ENCODE peak calls at places on chromosomes 3 and 15, in ten cellular contexts. One of them, this sample, is unnamed.

GRCh38 chr3:51703026-51703775 is 3.7 kb upstream of the GRM2 start:
- DNase-seq in CD4-positive, CD25-positive, alpha-beta regulatory T cell: no peak
- DNase-seq in WERI-Rb-1: no peak
- DNase-seq in NCI-H2081: peak
- DNase-seq in activated T-cell treated with anti-CD3 and anti-CD28 coated beads, Interleukin-2, amount 50 U/mL, for 24 hours: no peak
- DNase-seq in CD4-positive, alpha-beta T cell: no peak
- DNase-seq in GM12865: no peak
- DNase-seq in LoVo: no peak
- DNase-seq in HTR-8/SVneo: no peak
- DNase-seq in smooth muscle cell of the brain vasculature: no peak
- DNase-seq in this sample: no peak

GRCh38 chr3:126528800-126529541 is 5.0 kb downstream of the CHST13 start:
- DNase-seq in CD4-positive, CD25-positive, alpha-beta regulatory T cell: no peak
- DNase-seq in WERI-Rb-1: no peak
- DNase-seq in NCI-H2081: no peak
- DNase-seq in activated T-cell treated with anti-CD3 and anti-CD28 coated beads, Interleukin-2, amount 50 U/mL, for 24 hours: no peak
- DNase-seq in CD4-positive, alpha-beta T cell: no peak
- DNase-seq in GM12865: no peak
- DNase-seq in LoVo: no peak
- DNase-seq in HTR-8/SVneo: no peak
- DNase-seq in smooth muscle cell of the brain vasculature: no peak
- DNase-seq in this sample: no peak

GRCh38 chr3:183698760-183699159 is 1.2 kb downstream of the YEATS2 start:
- DNase-seq in CD4-positive, CD25-positive, alpha-beta regulatory T cell: peak
- DNase-seq in WERI-Rb-1: no peak
- DNase-seq in NCI-H2081: peak
- DNase-seq in activated T-cell treated with anti-CD3 and anti-CD28 coated beads, Interleukin-2, amount 50 U/mL, for 24 hours: no peak
- DNase-seq in CD4-positive, alpha-beta T cell: no peak
- DNase-seq in GM12865: peak
- DNase-seq in LoVo: no peak
- DNase-seq in HTR-8/SVneo: no peak
- DNase-seq in smooth muscle cell of the brain vasculature: no peak
- DNase-seq in this sample: no peak

GRCh38 chr3:46576899-46577298 is 10.8 kb upstream of the LRRC2 start:
- DNase-seq in CD4-positive, CD25-positive, alpha-beta regulatory T cell: no peak
- DNase-seq in WERI-Rb-1: no peak
- DNase-seq in NCI-H2081: no peak
- DNase-seq in activated T-cell treated with anti-CD3 and anti-CD28 coated beads, Interleukin-2, amount 50 U/mL, for 24 hours: no peak
- DNase-seq in CD4-positive, alpha-beta T cell: no peak
- DNase-seq in GM12865: no peak
- DNase-seq in LoVo: no peak
- DNase-seq in HTR-8/SVneo: no peak
- DNase-seq in smooth muscle cell of the brain vasculature: no peak
- DNase-seq in this sample: no peak

GRCh38 chr15:75049392-75049791 is 26.0 kb downstream of the PPCDC start:
- DNase-seq in CD4-positive, CD25-positive, alpha-beta regulatory T cell: no peak
- DNase-seq in WERI-Rb-1: no peak
- DNase-seq in NCI-H2081: peak
- DNase-seq in activated T-cell treated with anti-CD3 and anti-CD28 coated beads, Interleukin-2, amount 50 U/mL, for 24 hours: no peak
- DNase-seq in CD4-positive, alpha-beta T cell: no peak
- DNase-seq in GM12865: no peak
- DNase-seq in LoVo: no peak
- DNase-seq in HTR-8/SVneo: no peak
- DNase-seq in smooth muscle cell of the brain vasculature: no peak
- DNase-seq in this sample: no peak

GRCh38 chr3:61899700-61900462 is 338.5 kb downstream of the PTPRG start:
- DNase-seq in CD4-positive, CD25-positive, alpha-beta regulatory T cell: no peak
- DNase-seq in WERI-Rb-1: no peak
- DNase-seq in NCI-H2081: no peak
- DNase-seq in activated T-cell treated with anti-CD3 and anti-CD28 coated beads, Interleukin-2, amount 50 U/mL, for 24 hours: no peak
- DNase-seq in CD4-positive, alpha-beta T cell: no peak
- DNase-seq in GM12865: no peak
- DNase-seq in LoVo: no peak
- DNase-seq in HTR-8/SVneo: no peak
- DNase-seq in smooth muscle cell of the brain vasculature: no peak
- DNase-seq in this sample: no peak

GRCh38 chr3:185400340-185400667 is 37.4 kb downstream of the MAP3K13 start:
- DNase-seq in CD4-positive, CD25-positive, alpha-beta regulatory T cell: no peak
- DNase-seq in WERI-Rb-1: no peak
- DNase-seq in NCI-H2081: no peak
- DNase-seq in activated T-cell treated with anti-CD3 and anti-CD28 coated beads, Interleukin-2, amount 50 U/mL, for 24 hours: no peak
- DNase-seq in CD4-positive, alpha-beta T cell: no peak
- DNase-seq in GM12865: no peak
- DNase-seq in LoVo: no peak
- DNase-seq in HTR-8/SVneo: no peak
- DNase-seq in smooth muscle cell of the brain vasculature: no peak
- DNase-seq in this sample: no peak

GRCh38 chr3:45171283-45171682 is 25.1 kb upstream of the CDCP1 start:
- DNase-seq in CD4-positive, CD25-positive, alpha-beta regulatory T cell: no peak
- DNase-seq in WERI-Rb-1: no peak
- DNase-seq in NCI-H2081: no peak
- DNase-seq in activated T-cell treated with anti-CD3 and anti-CD28 coated beads, Interleukin-2, amount 50 U/mL, for 24 hours: no peak
- DNase-seq in CD4-positive, alpha-beta T cell: no peak
- DNase-seq in GM12865: no peak
- DNase-seq in LoVo: no peak
- DNase-seq in HTR-8/SVneo: no peak
- DNase-seq in smooth muscle cell of the brain vasculature: no peak
- DNase-seq in this sample: no peak

GRCh38 chr15:69595009-69595825 is 142.6 kb downstream of the RPLP1 start:
- DNase-seq in CD4-positive, CD25-positive, alpha-beta regulatory T cell: no peak
- DNase-seq in WERI-Rb-1: no peak
- DNase-seq in NCI-H2081: no peak
- DNase-seq in activated T-cell treated with anti-CD3 and anti-CD28 coated beads, Interleukin-2, amount 50 U/mL, for 24 hours: peak
- DNase-seq in CD4-positive, alpha-beta T cell: no peak
- DNase-seq in GM12865: no peak
- DNase-seq in LoVo: no peak
- DNase-seq in HTR-8/SVneo: peak
- DNase-seq in smooth muscle cell of the brain vasculature: no peak
- DNase-seq in this sample: no peak

GRCh38 chr3:48423241-48423882 is 6.5 kb downstream of the PLXNB1 start:
- DNase-seq in CD4-positive, CD25-positive, alpha-beta regulatory T cell: no peak
- DNase-seq in WERI-Rb-1: no peak
- DNase-seq in NCI-H2081: no peak
- DNase-seq in activated T-cell treated with anti-CD3 and anti-CD28 coated beads, Interleukin-2, amount 50 U/mL, for 24 hours: no peak
- DNase-seq in CD4-positive, alpha-beta T cell: no peak
- DNase-seq in GM12865: no peak
- DNase-seq in LoVo: no peak
- DNase-seq in HTR-8/SVneo: no peak
- DNase-seq in smooth muscle cell of the brain vasculature: no peak
- DNase-seq in this sample: no peak

GRCh38 chr15:65303687-65304392 is 637 bp upstream of the RNU5B-1 start:
- DNase-seq in CD4-positive, CD25-positive, alpha-beta regulatory T cell: no peak
- DNase-seq in WERI-Rb-1: peak
- DNase-seq in NCI-H2081: peak
- DNase-seq in activated T-cell treated with anti-CD3 and anti-CD28 coated beads, Interleukin-2, amount 50 U/mL, for 24 hours: peak
- DNase-seq in CD4-positive, alpha-beta T cell: peak
- DNase-seq in GM12865: peak
- DNase-seq in LoVo: peak
- DNase-seq in HTR-8/SVneo: peak
- DNase-seq in smooth muscle cell of the brain vasculature: no peak
- DNase-seq in this sample: no peak

GRCh38 chr3:161854232-161854771 is 357.7 kb downstream of the OTOL1 start:
- DNase-seq in CD4-positive, CD25-positive, alpha-beta regulatory T cell: peak
- DNase-seq in WERI-Rb-1: peak
- DNase-seq in NCI-H2081: no peak
- DNase-seq in activated T-cell treated with anti-CD3 and anti-CD28 coated beads, Interleukin-2, amount 50 U/mL, for 24 hours: no peak
- DNase-seq in CD4-positive, alpha-beta T cell: no peak
- DNase-seq in GM12865: peak
- DNase-seq in LoVo: peak
- DNase-seq in HTR-8/SVneo: peak
- DNase-seq in smooth muscle cell of the brain vasculature: no peak
- DNase-seq in this sample: no peak

GRCh38 chr15:72998681-72999466 is 53.4 kb upstream of the NEO1 start:
- DNase-seq in CD4-positive, CD25-positive, alpha-beta regulatory T cell: no peak
- DNase-seq in WERI-Rb-1: no peak
- DNase-seq in NCI-H2081: no peak
- DNase-seq in activated T-cell treated with anti-CD3 and anti-CD28 coated beads, Interleukin-2, amount 50 U/mL, for 24 hours: no peak
- DNase-seq in CD4-positive, alpha-beta T cell: no peak
- DNase-seq in GM12865: no peak
- DNase-seq in LoVo: no peak
- DNase-seq in HTR-8/SVneo: no peak
- DNase-seq in smooth muscle cell of the brain vasculature: no peak
- DNase-seq in this sample: no peak

GRCh38 chr3:155078959-155079794 is 942 bp upstream of the MME start:
- DNase-seq in CD4-positive, CD25-positive, alpha-beta regulatory T cell: no peak
- DNase-seq in WERI-Rb-1: no peak
- DNase-seq in NCI-H2081: no peak
- DNase-seq in activated T-cell treated with anti-CD3 and anti-CD28 coated beads, Interleukin-2, amount 50 U/mL, for 24 hours: no peak
- DNase-seq in CD4-positive, alpha-beta T cell: no peak
- DNase-seq in GM12865: no peak
- DNase-seq in LoVo: no peak
- DNase-seq in HTR-8/SVneo: peak
- DNase-seq in smooth muscle cell of the brain vasculature: no peak
- DNase-seq in this sample: no peak

GRCh38 chr3:72247645-72248388 is 462.9 kb upstream of the PROK2 start:
- DNase-seq in CD4-positive, CD25-positive, alpha-beta regulatory T cell: no peak
- DNase-seq in WERI-Rb-1: no peak
- DNase-seq in NCI-H2081: no peak
- DNase-seq in activated T-cell treated with anti-CD3 and anti-CD28 coated beads, Interleukin-2, amount 50 U/mL, for 24 hours: no peak
- DNase-seq in CD4-positive, alpha-beta T cell: no peak
- DNase-seq in GM12865: no peak
- DNase-seq in LoVo: no peak
- DNase-seq in HTR-8/SVneo: no peak
- DNase-seq in smooth muscle cell of the brain vasculature: no peak
- DNase-seq in this sample: no peak

GRCh38 chr3:181892848-181893247 is 181.1 kb downstream of the SOX2 start:
- DNase-seq in CD4-positive, CD25-positive, alpha-beta regulatory T cell: no peak
- DNase-seq in WERI-Rb-1: no peak
- DNase-seq in NCI-H2081: no peak
- DNase-seq in activated T-cell treated with anti-CD3 and anti-CD28 coated beads, Interleukin-2, amount 50 U/mL, for 24 hours: no peak
- DNase-seq in CD4-positive, alpha-beta T cell: no peak
- DNase-seq in GM12865: no peak
- DNase-seq in LoVo: no peak
- DNase-seq in HTR-8/SVneo: no peak
- DNase-seq in smooth muscle cell of the brain vasculature: no peak
- DNase-seq in this sample: no peak

GRCh38 chr3:182914341-182914740 is 66.0 kb downstream of the DCUN1D1 start:
- DNase-seq in CD4-positive, CD25-positive, alpha-beta regulatory T cell: peak
- DNase-seq in WERI-Rb-1: no peak
- DNase-seq in NCI-H2081: no peak
- DNase-seq in activated T-cell treated with anti-CD3 and anti-CD28 coated beads, Interleukin-2, amount 50 U/mL, for 24 hours: no peak
- DNase-seq in CD4-positive, alpha-beta T cell: no peak
- DNase-seq in GM12865: no peak
- DNase-seq in LoVo: no peak
- DNase-seq in HTR-8/SVneo: no peak
- DNase-seq in smooth muscle cell of the brain vasculature: no peak
- DNase-seq in this sample: no peak

GRCh38 chr3:44632193-44632592 is 7.4 kb downstream of the ZNF197 start:
- DNase-seq in CD4-positive, CD25-positive, alpha-beta regulatory T cell: no peak
- DNase-seq in WERI-Rb-1: no peak
- DNase-seq in NCI-H2081: no peak
- DNase-seq in activated T-cell treated with anti-CD3 and anti-CD28 coated beads, Interleukin-2, amount 50 U/mL, for 24 hours: no peak
- DNase-seq in CD4-positive, alpha-beta T cell: no peak
- DNase-seq in GM12865: no peak
- DNase-seq in LoVo: no peak
- DNase-seq in HTR-8/SVneo: no peak
- DNase-seq in smooth muscle cell of the brain vasculature: no peak
- DNase-seq in this sample: no peak

GRCh38 chr3:39505866-39506738 is 38.6 kb downstream of the MOBP start:
- DNase-seq in CD4-positive, CD25-positive, alpha-beta regulatory T cell: no peak
- DNase-seq in WERI-Rb-1: no peak
- DNase-seq in NCI-H2081: no peak
- DNase-seq in activated T-cell treated with anti-CD3 and anti-CD28 coated beads, Interleukin-2, amount 50 U/mL, for 24 hours: no peak
- DNase-seq in CD4-positive, alpha-beta T cell: no peak
- DNase-seq in GM12865: no peak
- DNase-seq in LoVo: no peak
- DNase-seq in HTR-8/SVneo: no peak
- DNase-seq in smooth muscle cell of the brain vasculature: no peak
- DNase-seq in this sample: no peak

GRCh38 chr3:50419595-50419994 is 60.3 kb upstream of the TMEM115 start:
- DNase-seq in CD4-positive, CD25-positive, alpha-beta regulatory T cell: no peak
- DNase-seq in WERI-Rb-1: no peak
- DNase-seq in NCI-H2081: no peak
- DNase-seq in activated T-cell treated with anti-CD3 and anti-CD28 coated beads, Interleukin-2, amount 50 U/mL, for 24 hours: no peak
- DNase-seq in CD4-positive, alpha-beta T cell: no peak
- DNase-seq in GM12865: no peak
- DNase-seq in LoVo: no peak
- DNase-seq in HTR-8/SVneo: no peak
- DNase-seq in smooth muscle cell of the brain vasculature: no peak
- DNase-seq in this sample: no peak

GRCh38 chr3:138367912-138368311 is 19.5 kb downstream of the MRAS start:
- DNase-seq in CD4-positive, CD25-positive, alpha-beta regulatory T cell: no peak
- DNase-seq in WERI-Rb-1: no peak
- DNase-seq in NCI-H2081: no peak
- DNase-seq in activated T-cell treated with anti-CD3 and anti-CD28 coated beads, Interleukin-2, amount 50 U/mL, for 24 hours: no peak
- DNase-seq in CD4-positive, alpha-beta T cell: no peak
- DNase-seq in GM12865: no peak
- DNase-seq in LoVo: no peak
- DNase-seq in HTR-8/SVneo: no peak
- DNase-seq in smooth muscle cell of the brain vasculature: no peak
- DNase-seq in this sample: no peak

GRCh38 chr3:100518983-100519382 is 26.6 kb downstream of the TMEM45A start:
- DNase-seq in CD4-positive, CD25-positive, alpha-beta regulatory T cell: no peak
- DNase-seq in WERI-Rb-1: no peak
- DNase-seq in NCI-H2081: no peak
- DNase-seq in activated T-cell treated with anti-CD3 and anti-CD28 coated beads, Interleukin-2, amount 50 U/mL, for 24 hours: no peak
- DNase-seq in CD4-positive, alpha-beta T cell: no peak
- DNase-seq in GM12865: no peak
- DNase-seq in LoVo: no peak
- DNase-seq in HTR-8/SVneo: no peak
- DNase-seq in smooth muscle cell of the brain vasculature: no peak
- DNase-seq in this sample: no peak

GRCh38 chr3:111103807-111104206 is 32.2 kb downstream of the NECTIN3 start:
- DNase-seq in CD4-positive, CD25-positive, alpha-beta regulatory T cell: no peak
- DNase-seq in WERI-Rb-1: no peak
- DNase-seq in NCI-H2081: no peak
- DNase-seq in activated T-cell treated with anti-CD3 and anti-CD28 coated beads, Interleukin-2, amount 50 U/mL, for 24 hours: no peak
- DNase-seq in CD4-positive, alpha-beta T cell: no peak
- DNase-seq in GM12865: no peak
- DNase-seq in LoVo: no peak
- DNase-seq in HTR-8/SVneo: no peak
- DNase-seq in smooth muscle cell of the brain vasculature: no peak
- DNase-seq in this sample: no peak

GRCh38 chr15:78969687-78970349 is 25.0 kb upstream of the CTSH start:
- DNase-seq in CD4-positive, CD25-positive, alpha-beta regulatory T cell: no peak
- DNase-seq in WERI-Rb-1: no peak
- DNase-seq in NCI-H2081: no peak
- DNase-seq in activated T-cell treated with anti-CD3 and anti-CD28 coated beads, Interleukin-2, amount 50 U/mL, for 24 hours: no peak
- DNase-seq in CD4-positive, alpha-beta T cell: no peak
- DNase-seq in GM12865: no peak
- DNase-seq in LoVo: no peak
- DNase-seq in HTR-8/SVneo: no peak
- DNase-seq in smooth muscle cell of the brain vasculature: no peak
- DNase-seq in this sample: no peak

GRCh38 chr15:43229977-43230376 is 9.2 kb upstream of the EPB42 start:
- DNase-seq in CD4-positive, CD25-positive, alpha-beta regulatory T cell: no peak
- DNase-seq in WERI-Rb-1: no peak
- DNase-seq in NCI-H2081: no peak
- DNase-seq in activated T-cell treated with anti-CD3 and anti-CD28 coated beads, Interleukin-2, amount 50 U/mL, for 24 hours: no peak
- DNase-seq in CD4-positive, alpha-beta T cell: no peak
- DNase-seq in GM12865: no peak
- DNase-seq in LoVo: no peak
- DNase-seq in HTR-8/SVneo: no peak
- DNase-seq in smooth muscle cell of the brain vasculature: no peak
- DNase-seq in this sample: no peak

GRCh38 chr3:60645801-60646200 is 605.5 kb downstream of the FHIT start:
- DNase-seq in CD4-positive, CD25-positive, alpha-beta regulatory T cell: no peak
- DNase-seq in WERI-Rb-1: no peak
- DNase-seq in NCI-H2081: no peak
- DNase-seq in activated T-cell treated with anti-CD3 and anti-CD28 coated beads, Interleukin-2, amount 50 U/mL, for 24 hours: no peak
- DNase-seq in CD4-positive, alpha-beta T cell: no peak
- DNase-seq in GM12865: no peak
- DNase-seq in LoVo: no peak
- DNase-seq in HTR-8/SVneo: no peak
- DNase-seq in smooth muscle cell of the brain vasculature: no peak
- DNase-seq in this sample: no peak

GRCh38 chr15:90701880-90702630 is 15.1 kb upstream of the BLM start:
- DNase-seq in CD4-positive, CD25-positive, alpha-beta regulatory T cell: no peak
- DNase-seq in WERI-Rb-1: peak
- DNase-seq in NCI-H2081: no peak
- DNase-seq in activated T-cell treated with anti-CD3 and anti-CD28 coated beads, Interleukin-2, amount 50 U/mL, for 24 hours: no peak
- DNase-seq in CD4-positive, alpha-beta T cell: no peak
- DNase-seq in GM12865: no peak
- DNase-seq in LoVo: no peak
- DNase-seq in HTR-8/SVneo: no peak
- DNase-seq in smooth muscle cell of the brain vasculature: no peak
- DNase-seq in this sample: no peak

GRCh38 chr3:53072653-53073552 is 27.0 kb upstream of the SFMBT1 start:
- DNase-seq in CD4-positive, CD25-positive, alpha-beta regulatory T cell: peak
- DNase-seq in WERI-Rb-1: peak
- DNase-seq in NCI-H2081: peak
- DNase-seq in activated T-cell treated with anti-CD3 and anti-CD28 coated beads, Interleukin-2, amount 50 U/mL, for 24 hours: peak
- DNase-seq in CD4-positive, alpha-beta T cell: peak
- DNase-seq in GM12865: peak
- DNase-seq in LoVo: peak
- DNase-seq in HTR-8/SVneo: peak
- DNase-seq in smooth muscle cell of the brain vasculature: peak
- DNase-seq in this sample: peak